ENCODE peak calls at places on chromosome 5, in ten cellular contexts. One of them, this sample, is unnamed. For H3K4me1, the result is how much of the 10 kb centered on the place peaks cover.

GRCh38 chr5:104344809-104345512 is 782.4 kb upstream of the NUDT12 start:
- DNase-seq in tibial artery: no peak
- DNase-seq in heart left ventricle: no peak
- DNase-seq in keratinocyte: no peak
- DNase-seq in CD8-positive, alpha-beta T cell: no peak
- DNase-seq in SK-N-SH: no peak
- DNase-seq in stomach: no peak
- DNase-seq in tibial nerve: no peak
- DNase-seq in adrenal gland: no peak
- DNase-seq in suprapubic skin: no peak
- DNase-seq in this sample: no peak

GRCh38 chr5:141319699-141320098 is 885 bp downstream of the TAF7 start:
- DNase-seq in tibial artery: no peak
- DNase-seq in heart left ventricle: no peak
- DNase-seq in keratinocyte: no peak
- DNase-seq in CD8-positive, alpha-beta T cell: no peak
- DNase-seq in SK-N-SH: no peak
- DNase-seq in stomach: no peak
- DNase-seq in tibial nerve: no peak
- DNase-seq in adrenal gland: no peak
- DNase-seq in suprapubic skin: no peak
- DNase-seq in this sample: no peak

GRCh38 chr5:116865651-116866050 is 291.0 kb upstream of the SEMA6A start:
- DNase-seq in tibial artery: no peak
- DNase-seq in heart left ventricle: no peak
- DNase-seq in keratinocyte: no peak
- DNase-seq in CD8-positive, alpha-beta T cell: no peak
- DNase-seq in SK-N-SH: no peak
- DNase-seq in stomach: no peak
- DNase-seq in tibial nerve: no peak
- DNase-seq in adrenal gland: no peak
- DNase-seq in suprapubic skin: no peak
- DNase-seq in this sample: no peak

GRCh38 chr5:71903826-71904225 is 184.8 kb downstream of the CARTPT start:
- DNase-seq in tibial artery: no peak
- DNase-seq in heart left ventricle: no peak
- DNase-seq in keratinocyte: no peak
- DNase-seq in CD8-positive, alpha-beta T cell: no peak
- DNase-seq in SK-N-SH: no peak
- DNase-seq in stomach: no peak
- DNase-seq in tibial nerve: no peak
- DNase-seq in adrenal gland: no peak
- DNase-seq in suprapubic skin: no peak
- DNase-seq in this sample: no peak

GRCh38 chr5:15234911-15235310 is 265.1 kb upstream of the FBXL7 start:
- DNase-seq in tibial artery: no peak
- DNase-seq in heart left ventricle: no peak
- DNase-seq in keratinocyte: no peak
- DNase-seq in CD8-positive, alpha-beta T cell: no peak
- DNase-seq in SK-N-SH: no peak
- DNase-seq in stomach: no peak
- DNase-seq in tibial nerve: no peak
- DNase-seq in adrenal gland: no peak
- DNase-seq in suprapubic skin: no peak
- DNase-seq in this sample: no peak

GRCh38 chr5:37735649-37736347 is 104.0 kb downstream of the GDNF start:
- DNase-seq in tibial artery: no peak
- DNase-seq in heart left ventricle: no peak
- DNase-seq in keratinocyte: no peak
- DNase-seq in CD8-positive, alpha-beta T cell: no peak
- DNase-seq in SK-N-SH: no peak
- DNase-seq in stomach: no peak
- DNase-seq in tibial nerve: no peak
- DNase-seq in adrenal gland: no peak
- DNase-seq in suprapubic skin: no peak
- DNase-seq in this sample: no peak

GRCh38 chr5:55480781-55481180 is 54.0 kb downstream of the PLPP1 start:
- DNase-seq in tibial artery: no peak
- DNase-seq in heart left ventricle: no peak
- DNase-seq in keratinocyte: no peak
- DNase-seq in CD8-positive, alpha-beta T cell: no peak
- DNase-seq in SK-N-SH: no peak
- DNase-seq in stomach: no peak
- DNase-seq in tibial nerve: no peak
- DNase-seq in adrenal gland: no peak
- DNase-seq in suprapubic skin: no peak
- DNase-seq in this sample: no peak

GRCh38 chr5:116578676-116579075 is 4.1 kb upstream of the SEMA6A start:
- DNase-seq in tibial artery: no peak
- DNase-seq in heart left ventricle: no peak
- DNase-seq in keratinocyte: no peak
- DNase-seq in CD8-positive, alpha-beta T cell: no peak
- DNase-seq in SK-N-SH: no peak
- DNase-seq in stomach: no peak
- DNase-seq in tibial nerve: no peak
- DNase-seq in adrenal gland: no peak
- DNase-seq in suprapubic skin: no peak
- DNase-seq in this sample: no peak

GRCh38 chr5:111859031-111859430 is 102.0 kb upstream of the NREP start:
- DNase-seq in tibial artery: no peak
- DNase-seq in heart left ventricle: no peak
- DNase-seq in keratinocyte: no peak
- DNase-seq in CD8-positive, alpha-beta T cell: no peak
- DNase-seq in SK-N-SH: no peak
- DNase-seq in stomach: no peak
- DNase-seq in tibial nerve: no peak
- DNase-seq in adrenal gland: no peak
- DNase-seq in suprapubic skin: no peak
- DNase-seq in this sample: no peak

GRCh38 chr5:142872795-142873194 is 102.6 kb downstream of the ARHGAP26 start:
- DNase-seq in tibial artery: no peak
- DNase-seq in heart left ventricle: no peak
- DNase-seq in keratinocyte: peak
- DNase-seq in CD8-positive, alpha-beta T cell: no peak
- DNase-seq in SK-N-SH: peak
- DNase-seq in stomach: peak
- DNase-seq in tibial nerve: no peak
- DNase-seq in adrenal gland: no peak
- DNase-seq in suprapubic skin: no peak
- DNase-seq in this sample: peak

DNA sequence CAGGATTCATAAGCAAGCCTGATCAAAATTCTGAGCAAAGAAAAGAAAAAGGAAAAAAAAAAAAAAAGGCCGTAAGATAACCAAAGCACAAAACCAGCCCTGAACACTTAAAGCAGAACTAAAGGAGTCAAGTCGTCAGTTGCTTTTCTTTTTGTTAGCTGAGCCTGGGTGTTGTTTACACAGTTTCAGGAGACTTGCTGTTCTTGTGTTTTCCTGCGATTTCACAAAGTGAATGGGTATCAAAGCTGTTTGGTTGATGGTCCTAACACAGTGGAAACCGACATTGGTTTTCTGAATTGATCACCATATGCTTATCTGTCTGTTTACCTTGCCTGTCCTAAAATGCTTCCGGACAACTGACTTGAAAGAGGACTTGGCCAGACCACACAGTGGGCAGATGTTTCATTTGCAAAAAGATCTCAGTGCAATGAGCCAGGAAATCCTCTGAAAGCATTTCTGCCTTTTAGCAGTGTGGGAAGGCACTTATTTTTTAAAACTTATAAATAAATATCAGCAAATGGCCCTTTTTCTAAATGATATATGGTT is 676.4 kb downstream of the PRELID2 start:
- DNase-seq in tibial artery: no peak
- DNase-seq in heart left ventricle: no peak
- DNase-seq in keratinocyte: no peak
- DNase-seq in CD8-positive, alpha-beta T cell: no peak
- DNase-seq in SK-N-SH: no peak
- DNase-seq in stomach: no peak
- DNase-seq in tibial nerve: no peak
- DNase-seq in adrenal gland: no peak
- DNase-seq in suprapubic skin: no peak
- DNase-seq in this sample: no peak
- TF ChIP-seq CTCF in tibial artery: no peak
- TF ChIP-seq CTCF in heart left ventricle: no peak
- TF ChIP-seq CTCF in keratinocyte: no peak
- TF ChIP-seq CTCF in CD8-positive, alpha-beta T cell: no peak
- TF ChIP-seq CTCF in SK-N-SH: no peak
- TF ChIP-seq CTCF in stomach: no peak
- TF ChIP-seq CTCF in tibial nerve: no peak
- TF ChIP-seq CTCF in adrenal gland: no peak
- TF ChIP-seq CTCF in suprapubic skin: no peak
- TF ChIP-seq CTCF in this sample: no peak

GRCh38 chr5:177508837-177509236 is 789 bp downstream of the DOK3 start:
- DNase-seq in tibial artery: no peak
- DNase-seq in heart left ventricle: no peak
- DNase-seq in keratinocyte: no peak
- DNase-seq in CD8-positive, alpha-beta T cell: no peak
- DNase-seq in SK-N-SH: no peak
- DNase-seq in stomach: no peak
- DNase-seq in tibial nerve: no peak
- DNase-seq in adrenal gland: no peak
- DNase-seq in suprapubic skin: no peak
- DNase-seq in this sample: no peak

GRCh38 chr5:177509991-177510566 is 453 bp upstream of the DOK3 start:
- DNase-seq in tibial artery: no peak
- DNase-seq in heart left ventricle: no peak
- DNase-seq in keratinocyte: no peak
- DNase-seq in CD8-positive, alpha-beta T cell: no peak
- DNase-seq in SK-N-SH: no peak
- DNase-seq in stomach: no peak
- DNase-seq in tibial nerve: no peak
- DNase-seq in adrenal gland: no peak
- DNase-seq in suprapubic skin: no peak
- DNase-seq in this sample: no peak

GRCh38 chr5:177508217-177508611 is 1.4 kb downstream of the DOK3 start:
- DNase-seq in tibial artery: no peak
- DNase-seq in heart left ventricle: no peak
- DNase-seq in keratinocyte: no peak
- DNase-seq in CD8-positive, alpha-beta T cell: no peak
- DNase-seq in SK-N-SH: no peak
- DNase-seq in stomach: no peak
- DNase-seq in tibial nerve: no peak
- DNase-seq in adrenal gland: no peak
- DNase-seq in suprapubic skin: no peak
- DNase-seq in this sample: no peak

GRCh38 chr5:177510567-177511053 is 984 bp upstream of the DOK3 start:
- DNase-seq in tibial artery: no peak
- DNase-seq in heart left ventricle: no peak
- DNase-seq in keratinocyte: no peak
- DNase-seq in CD8-positive, alpha-beta T cell: no peak
- DNase-seq in SK-N-SH: no peak
- DNase-seq in stomach: no peak
- DNase-seq in tibial nerve: no peak
- DNase-seq in adrenal gland: no peak
- DNase-seq in suprapubic skin: no peak
- DNase-seq in this sample: no peak

GRCh38 chr5:177509361-177509951 is at the start of gene DOK3:
- DNase-seq in tibial artery: no peak
- DNase-seq in heart left ventricle: no peak
- DNase-seq in keratinocyte: no peak
- DNase-seq in CD8-positive, alpha-beta T cell: no peak
- DNase-seq in SK-N-SH: no peak
- DNase-seq in stomach: peak
- DNase-seq in tibial nerve: no peak
- DNase-seq in adrenal gland: no peak
- DNase-seq in suprapubic skin: no peak
- DNase-seq in this sample: peak
- H3K4me3 ChIP-seq in tibial artery: peak
- H3K4me3 ChIP-seq in heart left ventricle: peak
- H3K4me3 ChIP-seq in keratinocyte: no peak
- H3K4me3 ChIP-seq in CD8-positive, alpha-beta T cell: no peak
- H3K4me3 ChIP-seq in SK-N-SH: no peak
- H3K4me3 ChIP-seq in stomach: peak
- H3K4me3 ChIP-seq in tibial nerve: peak
- H3K4me3 ChIP-seq in adrenal gland: no peak
- H3K4me3 ChIP-seq in suprapubic skin: peak
- H3K4me3 ChIP-seq in this sample: peak

DNA sequence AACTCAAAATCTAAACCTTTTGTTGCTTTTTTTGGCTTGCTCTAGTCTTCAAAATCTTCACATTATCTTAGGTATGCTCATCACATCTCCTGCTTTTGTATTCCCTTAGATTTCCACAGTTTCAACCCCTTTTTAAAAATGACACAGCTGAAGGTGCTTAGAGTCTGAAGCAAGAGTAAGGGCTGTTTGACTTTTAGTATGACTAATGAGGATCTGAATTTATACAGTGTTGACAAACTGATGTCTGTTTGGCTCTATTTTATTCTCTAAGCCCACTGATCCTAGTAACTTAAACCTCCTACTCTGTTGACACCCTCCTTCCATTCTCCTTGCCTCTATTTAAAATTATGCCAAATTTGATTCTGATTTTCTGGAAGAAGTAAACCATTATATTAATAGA is 200.1 kb downstream of the MCTP1 start:
- DNase-seq in tibial artery: no peak
- DNase-seq in heart left ventricle: no peak
- DNase-seq in keratinocyte: no peak
- DNase-seq in CD8-positive, alpha-beta T cell: no peak
- DNase-seq in SK-N-SH: no peak
- DNase-seq in stomach: no peak
- DNase-seq in tibial nerve: no peak
- DNase-seq in adrenal gland: no peak
- DNase-seq in suprapubic skin: no peak
- DNase-seq in this sample: no peak
- H3K4me1 ChIP-seq in tibial artery: under half
- H3K4me1 ChIP-seq in heart left ventricle: under half
- H3K4me1 ChIP-seq in keratinocyte: under half
- H3K4me1 ChIP-seq in CD8-positive, alpha-beta T cell: under half
- H3K4me1 ChIP-seq in SK-N-SH: under half
- H3K4me1 ChIP-seq in stomach: under half
- H3K4me1 ChIP-seq in tibial nerve: under half
- H3K4me1 ChIP-seq in adrenal gland: under half
- H3K4me1 ChIP-seq in suprapubic skin: under half
- H3K4me1 ChIP-seq in this sample: under half

DNA sequence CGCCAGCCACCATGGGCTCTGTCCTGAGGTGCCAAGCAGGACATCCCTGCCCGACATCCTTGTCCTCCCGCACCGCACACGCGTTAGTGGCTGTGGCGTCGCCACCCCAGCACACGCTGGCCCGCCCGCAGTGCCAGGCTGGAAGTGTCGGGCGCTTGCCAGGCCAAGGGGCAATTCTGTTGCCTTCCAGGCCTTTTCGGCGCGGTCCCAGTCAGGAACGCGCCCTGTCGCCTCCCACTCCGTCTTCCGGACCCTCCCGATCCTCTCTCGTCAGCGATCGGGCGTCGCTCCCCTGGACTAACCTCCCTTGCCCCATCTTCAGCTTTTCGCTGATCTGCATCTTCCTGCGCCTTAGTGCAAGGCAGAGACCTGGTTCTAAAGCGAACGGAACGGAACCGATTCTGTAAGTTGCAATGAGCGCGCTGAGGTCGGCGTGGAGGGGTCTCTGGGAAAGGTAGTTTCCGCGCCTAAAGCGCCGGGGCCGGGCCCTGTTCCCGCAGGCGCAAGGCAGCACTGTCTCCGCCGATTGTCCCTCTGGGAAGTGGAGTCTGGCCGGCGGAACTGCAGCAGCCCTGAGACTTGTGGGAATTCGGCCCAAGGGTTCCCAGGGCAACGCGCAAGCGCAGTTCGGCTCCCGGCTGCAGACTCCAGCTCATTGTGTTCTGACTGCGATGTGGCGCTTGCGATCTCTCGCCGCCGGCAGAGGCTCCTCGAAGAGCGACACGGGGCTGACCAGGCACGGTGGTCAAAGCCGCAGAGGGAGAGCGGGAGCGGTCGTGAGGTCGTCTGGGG is at the start of gene ZNF454:
- DNase-seq in tibial artery: peak
- DNase-seq in heart left ventricle: peak
- DNase-seq in keratinocyte: no peak
- DNase-seq in CD8-positive, alpha-beta T cell: no peak
- DNase-seq in SK-N-SH: peak
- DNase-seq in stomach: peak
- DNase-seq in tibial nerve: peak
- DNase-seq in adrenal gland: peak
- DNase-seq in suprapubic skin: peak
- DNase-seq in this sample: peak
- TF ChIP-seq CTCF in tibial artery: no peak
- TF ChIP-seq CTCF in heart left ventricle: no peak
- TF ChIP-seq CTCF in keratinocyte: no peak
- TF ChIP-seq CTCF in CD8-positive, alpha-beta T cell: no peak
- TF ChIP-seq CTCF in SK-N-SH: no peak
- TF ChIP-seq CTCF in stomach: no peak
- TF ChIP-seq CTCF in tibial nerve: no peak
- TF ChIP-seq CTCF in adrenal gland: no peak
- TF ChIP-seq CTCF in suprapubic skin: no peak
- TF ChIP-seq CTCF in this sample: no peak

This sample was measured in colonic mucosa.